ENCODE peak calls at places on chromosome 5, in nine cellular contexts. O is mucosa of descending colon; W is cardiac fibroblast; Z is PC-9; I is body of pancreas; R is GM12878; T is GM23338; S is CD8-positive, alpha-beta T cell; Y is fibroblast of lung. U is an unnamed sample.

GRCh38 chr5:126868961-126869451 is 92.1 kb downstream of the LMNB1 start:
- DNase-seq in O (no peak), W (peak; percentile 52), Z (no peak), I (no peak), R (no peak), T (peak; percentile 79), S (no peak), Y (no peak), U (peak; percentile 54)

GRCh38 chr5:37601163-37601562 is 222.0 kb downstream of the WDR70 start:
- DNase-seq in O (no peak), W (no peak), Z (no peak), I (no peak), R (no peak), T (no peak), S (no peak), Y (no peak), U (no peak)

GRCh38 chr5:140118294-140118936 is 4.5 kb downstream of the PURA start:
- DNase-seq in O (no peak), W (no peak), Z (no peak), I (no peak), R (no peak), T (peak; percentile 47), S (no peak), Y (no peak), U (no peak)

GRCh38 chr5:73641811-73642210 is 15.8 kb downstream of the ARHGEF28 start:
- DNase-seq in O (no peak), W (no peak), Z (no peak), I (no peak), R (no peak), T (peak; percentile 48), S (no peak), Y (no peak), U (no peak)

GRCh38 chr5:37437716-37438115 is 58.6 kb downstream of the WDR70 start:
- DNase-seq in O (no peak), W (peak; percentile 43), Z (no peak), I (no peak), R (no peak), T (no peak), S (no peak), Y (peak; percentile 14), U (peak; percentile 33)

GRCh38 chr5:154995679-154996078 is 17.9 kb upstream of the KIF4B start:
- DNase-seq in O (no peak), W (no peak), Z (no peak), I (no peak), R (no peak), T (peak; percentile 82), S (no peak), Y (no peak), U (no peak)

GRCh38 chr5:4879693-4880303 is 260.3 kb upstream of the ADAMTS16 start:
- DNase-seq in O (no peak), W (peak; percentile 76), Z (peak; percentile 62), I (peak; percentile 84), R (no peak), T (peak; percentile 74), S (no peak), Y (peak; percentile 60), U (peak; percentile 73)

GRCh38 chr5:65924366-65925093 is 1.8 kb upstream of the ERBIN start:
- DNase-seq in O (no peak), W (no peak), Z (no peak), I (no peak), R (no peak), T (peak; percentile 18), S (no peak), Y (no peak), U (no peak)

GRCh38 chr5:94746731-94747124 is 128.3 kb downstream of the SLF1 start:
- DNase-seq in O (no peak), W (peak; percentile 31), Z (no peak), I (no peak), R (peak; percentile 72), T (no peak), S (no peak), Y (no peak), U (peak; percentile 40)

GRCh38 chr5:112143684-112144083 is 275.4 kb downstream of the EPB41L4A start:
- DNase-seq in O (no peak), W (peak; percentile 25), Z (no peak), I (no peak), R (no peak), T (no peak), S (no peak), Y (peak; percentile 19), U (no peak)

GRCh38 chr5:14009575-14009974 is 65.1 kb upstream of the DNAH5 start:
- DNase-seq in O (no peak), W (no peak), Z (no peak), I (no peak), R (no peak), T (no peak), S (no peak), Y (no peak), U (no peak)

GRCh38 chr5:123696948-123697347 is 185.0 kb downstream of the CSNK1G3 start:
- DNase-seq in O (peak; percentile 55), W (peak; percentile 84), Z (peak; percentile 46), I (no peak), R (no peak), T (no peak), S (no peak), Y (peak; percentile 38), U (peak; percentile 77)

GRCh38 chr5:173010547-173011464 is 27.2 kb downstream of the ATP6V0E1 start:
- DNase-seq in O (no peak), W (peak; percentile 48), Z (no peak), I (peak; percentile 52), R (no peak), T (peak; percentile 70), S (no peak), Y (peak; percentile 31), U (peak; percentile 39)

GRCh38 chr5:36492998-36493655 is 113.3 kb upstream of the SLC1A3 start:
- DNase-seq in O (no peak), W (no peak), Z (peak; percentile 51), I (no peak), R (no peak), T (no peak), S (no peak), Y (peak; percentile 27), U (no peak)

GRCh38 chr5:151899400-151899799 is 25.3 kb downstream of the GLRA1 start:
- DNase-seq in O (no peak), W (no peak), Z (no peak), I (no peak), R (no peak), T (no peak), S (no peak), Y (no peak), U (no peak)

DNA sequence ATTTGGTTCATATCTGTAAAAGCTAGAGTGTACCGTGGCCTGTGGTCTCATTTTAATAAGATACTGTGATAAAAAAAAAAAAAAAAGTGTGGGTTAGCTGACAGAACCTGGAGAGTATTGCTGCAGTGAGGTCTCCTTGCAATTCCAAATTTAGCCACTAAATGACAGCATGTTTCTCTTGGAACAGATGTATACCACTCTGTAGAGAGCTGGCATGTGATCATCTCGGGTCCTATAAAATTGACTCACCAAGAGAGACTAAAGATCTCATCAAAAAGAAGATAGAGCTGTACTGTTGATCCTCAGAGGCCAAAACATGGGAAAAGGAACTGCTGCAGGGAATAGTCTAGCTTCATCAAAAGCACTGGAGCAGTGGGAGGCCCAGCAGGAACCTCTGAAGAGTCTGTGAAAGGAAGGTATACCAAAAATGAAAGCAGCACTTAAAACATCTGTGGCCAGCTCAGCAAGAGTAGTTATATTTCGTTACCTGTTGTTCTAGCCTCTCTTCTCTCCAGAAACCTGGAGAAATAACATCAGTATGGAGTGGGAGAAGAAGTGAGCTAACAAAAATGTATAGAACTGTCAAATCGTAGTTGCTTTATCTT is 826.8 kb downstream of the EFNA5 start:
- DNase-seq in O (no peak), W (peak; percentile 11), Z (no peak), I (no peak), R (no peak), T (peak; percentile 60), S (no peak), Y (peak; percentile 30), U (peak; percentile 33)
- H3K4me3 ChIP-seq in O (no peak overlapping the region), W (no peak overlapping the region), Z (no peak overlapping the region), I (no peak overlapping the region), R (no peak overlapping the region), T (no peak overlapping the region), S (no peak overlapping the region), Y (no peak overlapping the region), U (no peak overlapping the region)

GRCh38 chr5:138275895-138276294 is 1.5 kb upstream of the GFRA3 start:
- DNase-seq in O (no peak), W (no peak), Z (no peak), I (no peak), R (no peak), T (no peak), S (no peak), Y (no peak), U (no peak)

GRCh38 chr5:138276402-138277054 is 2.1 kb upstream of the GFRA3 start:
- DNase-seq in O (no peak), W (no peak), Z (no peak), I (no peak), R (no peak), T (peak; percentile 20), S (no peak), Y (no peak), U (no peak)

GRCh38 chr5:138274189-138274853 is at the start of gene GFRA3:
- DNase-seq in O (no peak), W (peak; percentile 14), Z (no peak), I (no peak), R (no peak), T (peak; percentile 71), S (no peak), Y (no peak), U (peak; percentile 7)

GRCh38 chr5:138273834-138274188 is 610 bp downstream of the GFRA3 start:
- DNase-seq in O (no peak), W (no peak), Z (no peak), I (no peak), R (no peak), T (no peak), S (no peak), Y (no peak), U (no peak)

DNA sequence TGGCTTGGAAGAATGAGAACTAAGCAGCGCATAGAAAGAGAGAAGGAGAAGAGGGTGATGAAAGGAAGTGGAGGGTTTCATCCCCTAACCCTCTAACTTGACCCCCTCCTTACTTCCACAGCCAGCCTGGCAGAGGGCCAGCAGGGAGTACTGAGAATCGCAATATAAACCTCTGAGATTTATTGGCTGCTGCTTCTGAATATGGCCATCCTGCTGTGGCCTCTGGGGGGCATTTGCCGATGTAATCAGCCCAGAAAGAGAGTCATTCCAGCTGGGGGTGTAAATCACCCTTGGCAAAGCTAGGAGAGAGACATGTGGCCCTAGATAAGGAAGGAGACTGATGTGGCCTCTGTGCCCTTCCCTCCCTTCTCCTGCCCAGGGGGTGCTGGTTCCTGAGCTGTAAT is 960 bp upstream of the GFRA3 start:
- DNase-seq in O (no peak), W (no peak), Z (no peak), I (peak; percentile 12), R (no peak), T (peak; percentile 22), S (no peak), Y (no peak), U (no peak)
- TF ChIP-seq CTCF in O (no peak), W (no peak), Z (no peak), I (no peak), R (no peak), T (no peak), S (no peak), Y (no peak), U (no peak)

GRCh38 chr5:50969207-50970145 is 303.0 kb downstream of the PARP8 start:
- DNase-seq in O (no peak), W (no peak), Z (no peak), I (no peak), R (no peak), T (peak; percentile 60), S (no peak), Y (no peak), U (no peak)
- H3K4me3 ChIP-seq in O (no peak overlapping the region), W (no peak overlapping the region), Z (no peak overlapping the region), I (no peak overlapping the region), R (no peak overlapping the region), T (peak overlapping the region; percentile 76), S (no peak overlapping the region), Y (no peak overlapping the region), U (no peak overlapping the region)

GRCh38 chr5:142924135-142924883 is 154.1 kb downstream of the ARHGAP26 start:
- DNase-seq in O (no peak), W (peak; percentile 41), Z (no peak), I (no peak), R (peak; percentile 11), T (no peak), S (no peak), Y (peak; percentile 43), U (peak; percentile 46)
- TF ChIP-seq CTCF in O (no peak), W (peak; percentile 25), Z (peak; percentile 17), I (no peak), R (peak; percentile 42), T (no peak), S (no peak), Y (peak; percentile 26), U (peak; percentile 33)

U was measured in fibroblast of pulmonary artery.